ENCODE peak calls at places on chromosomes 2 and 18, in nine cellular contexts. V is small intestine, T is adipocyte, K is cardiac muscle cell, A is heart left ventricle, C is fibroblast of lung, E is tibial nerve, W is NT2/D1, J is IMR-90. Q is an unnamed sample. For H3K4me1, the result is how much of the 10 kb centered on the place peaks cover.

GRCh38 chr2:54122171-54122935 is 6.9 kb downstream of the ACYP2 start:
- DNase-seq in V (no peak), T (peak), K (no peak), A (no peak), C (peak), E (no peak), W (no peak), J (no peak), Q (no peak)

GRCh38 chr2:176709541-176709951 is 440.3 kb downstream of the MTX2 start:
- DNase-seq in V (no peak), T (no peak), K (peak), A (no peak), C (no peak), E (peak), W (no peak), J (no peak), Q (no peak)

GRCh38 chr2:1297376-1298159 is 115.7 kb upstream of the TPO start:
- DNase-seq in V (no peak), T (no peak), K (no peak), A (no peak), C (no peak), E (no peak), W (no peak), J (no peak), Q (no peak)

GRCh38 chr2:193841389-193842150 is 1646.8 kb upstream of the TMEFF2 start:
- DNase-seq in V (no peak), T (peak), K (peak), A (no peak), C (peak), E (no peak), W (no peak), J (no peak), Q (no peak)

GRCh38 chr2:221097568-221097915 is 474.6 kb downstream of the EPHA4 start:
- DNase-seq in V (no peak), T (peak), K (no peak), A (no peak), C (peak), E (no peak), W (no peak), J (peak), Q (peak)

GRCh38 chr2:28610583-28611201 is 114.8 kb downstream of the PLB1 start:
- DNase-seq in V (peak), T (peak), K (peak), A (no peak), C (peak), E (no peak), W (no peak), J (peak), Q (peak)

GRCh38 chr2:208253518-208254117 is 1.3 kb downstream of the IDH1 start:
- DNase-seq in V (no peak), T (peak), K (peak), A (no peak), C (peak), E (no peak), W (no peak), J (no peak), Q (no peak)

GRCh38 chr2:238158018-238158806 is 558 bp upstream of the ERFE start:
- DNase-seq in V (no peak), T (no peak), K (no peak), A (peak), C (no peak), E (no peak), W (no peak), J (no peak), Q (no peak)

GRCh38 chr2:219125225-219125885 is 35.3 kb downstream of the NHEJ1 start:
- DNase-seq in V (peak), T (peak), K (peak), A (no peak), C (peak), E (no peak), W (no peak), J (peak), Q (peak)

GRCh38 chr2:195820373-195820772 is 163.3 kb downstream of the SLC39A10 start:
- DNase-seq in V (no peak), T (peak), K (peak), A (no peak), C (peak), E (no peak), W (no peak), J (peak), Q (peak)

GRCh38 chr2:237486819-237487448 is at the start of gene MLPH:
- DNase-seq in V (peak), T (peak), K (peak), A (no peak), C (peak), E (no peak), W (no peak), J (peak), Q (peak)

GRCh38 chr2:120765031-120765910 is 29.6 kb downstream of the GLI2 start:
- DNase-seq in V (no peak), T (peak), K (peak), A (peak), C (peak), E (no peak), W (no peak), J (peak), Q (no peak)

GRCh38 chr2:16330571-16331351 is 334.9 kb downstream of the CYRIA start:
- DNase-seq in V (no peak), T (no peak), K (no peak), A (peak), C (peak), E (no peak), W (peak), J (no peak), Q (no peak)

GRCh38 chr18:41378628-41379027 is 576.4 kb upstream of the PIK3C3 start:
- DNase-seq in V (no peak), T (peak), K (peak), A (no peak), C (peak), E (no peak), W (no peak), J (peak), Q (peak)

GRCh38 chr2:70073493-70073892 is 13.8 kb upstream of the PCBP1 start:
- DNase-seq in V (no peak), T (no peak), K (no peak), A (no peak), C (no peak), E (no peak), W (no peak), J (no peak), Q (no peak)

GRCh38 chr2:99485411-99485810 is 4.4 kb downstream of the REV1 start:
- DNase-seq in V (no peak), T (peak), K (no peak), A (no peak), C (no peak), E (no peak), W (no peak), J (no peak), Q (no peak)

GRCh38 chr2:124915567-124915966 is 890.5 kb downstream of the CNTNAP5 start:
- DNase-seq in V (no peak), T (no peak), K (no peak), A (no peak), C (no peak), E (no peak), W (no peak), J (no peak), Q (no peak)

GRCh38 chr2:38750011-38750792 is 959 bp downstream of the SRSF7 start:
- DNase-seq in V (peak), T (peak), K (peak), A (peak), C (peak), E (no peak), W (no peak), J (peak), Q (no peak)

GRCh38 chr2:240851078-240851861 is 17.4 kb upstream of the AGXT start:
- DNase-seq in V (peak), T (peak), K (peak), A (peak), C (peak), E (peak), W (peak), J (peak), Q (peak)

GRCh38 chr2:197919487-197919886 is 115.1 kb downstream of the PLCL1 start:
- DNase-seq in V (no peak), T (no peak), K (peak), A (no peak), C (no peak), E (no peak), W (no peak), J (no peak), Q (no peak)

GRCh38 chr18:45588284-45588683 is 27.0 kb upstream of the SLC14A2 start:
- DNase-seq in V (no peak), T (peak), K (peak), A (no peak), C (peak), E (no peak), W (no peak), J (peak), Q (no peak)

GRCh38 chr2:11980809-11981208 is 234.4 kb downstream of the LPIN1 start:
- DNase-seq in V (no peak), T (peak), K (no peak), A (no peak), C (peak), E (no peak), W (no peak), J (no peak), Q (no peak)

GRCh38 chr2:67604360-67604759 is 207.2 kb downstream of the ETAA1 start:
- DNase-seq in V (no peak), T (no peak), K (no peak), A (no peak), C (peak), E (no peak), W (no peak), J (peak), Q (peak)

GRCh38 chr18:31659574-31660149 is 24.7 kb downstream of the B4GALT6 start:
- DNase-seq in V (no peak), T (no peak), K (no peak), A (no peak), C (no peak), E (no peak), W (no peak), J (no peak), Q (no peak)

GRCh38 chr2:102226612-102227351 is 40.0 kb downstream of the IL1RL2 start:
- DNase-seq in V (no peak), T (no peak), K (peak), A (no peak), C (no peak), E (no peak), W (no peak), J (peak), Q (no peak)

GRCh38 chr18:34978953-34979608 is 62.1 kb upstream of the MAPRE2 start:
- DNase-seq in V (peak), T (peak), K (peak), A (no peak), C (peak), E (peak), W (peak), J (peak), Q (peak)

GRCh38 chr2:83944174-83944573 is 514.9 kb downstream of the SUCLG1 start:
- DNase-seq in V (no peak), T (no peak), K (no peak), A (no peak), C (no peak), E (no peak), W (no peak), J (no peak), Q (no peak)
- H3K4me1 ChIP-seq in V (under half), T (under half), K (under half), A (under half), C (under half), E (under half), W (under half), J (under half), Q (under half)

GRCh38 chr18:33611525-33612135 is 33.6 kb downstream of the ASXL3 start:
- DNase-seq in V (no peak), T (no peak), K (no peak), A (no peak), C (no peak), E (no peak), W (no peak), J (no peak), Q (no peak)
- H3K4me1 ChIP-seq in V (under half), T (under half), K (under half), A (under half), C (under half), E (under half), W (under half), J (under half), Q (under half)

GRCh38 chr18:9782073-9782857 is 74.2 kb downstream of the RAB31 start:
- DNase-seq in V (peak), T (peak), K (peak), A (no peak), C (peak), E (no peak), W (no peak), J (peak), Q (peak)
- H3K4me1 ChIP-seq in V (under half), T (under half), K (under half), A (under half), C (under half), E (under half), W (under half), J (under half), Q (under half)

GRCh38 chr2:181788883-181789555 is 102.5 kb upstream of the ITPRID2 start:
- DNase-seq in V (peak), T (no peak), K (no peak), A (no peak), C (peak), E (no peak), W (no peak), J (peak), Q (no peak)
- H3K4me1 ChIP-seq in V (under half), T (under half), K (under half), A (under half), C (under half), E (under half), W (under half), J (under half), Q (half or more)

DNA sequence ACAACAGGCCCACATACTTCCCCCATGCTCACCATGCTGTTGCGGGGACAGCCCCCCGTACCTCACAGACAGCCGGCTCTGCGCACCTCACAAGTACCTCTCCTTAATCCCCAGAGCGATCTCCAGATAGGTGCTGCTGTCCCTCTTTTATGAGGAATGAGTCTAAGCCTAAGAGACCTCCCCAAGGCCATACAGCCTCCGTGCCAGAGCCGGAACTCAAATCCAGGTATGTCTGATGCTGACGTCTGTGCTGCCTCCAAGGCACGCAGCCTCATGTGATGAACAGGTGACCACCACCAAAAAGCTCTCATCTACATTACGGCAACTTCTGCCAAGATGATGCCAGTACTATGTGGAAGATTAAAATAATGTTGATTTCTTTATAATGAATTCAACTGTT is 85.2 kb downstream of the EIPR1 start:
- DNase-seq in V (no peak), T (no peak), K (no peak), A (no peak), C (no peak), E (no peak), W (no peak), J (no peak), Q (no peak)
- H3K4me1 ChIP-seq in V (under half), T (under half), K (under half), A (under half), C (under half), E (under half), W (under half), J (under half), Q (under half)

GRCh38 chr18:56257215-56257614 is 381.2 kb downstream of the TXNL1 start:
- DNase-seq in V (peak), T (peak), K (peak), A (no peak), C (peak), E (no peak), W (no peak), J (peak), Q (peak)
- H3K4me1 ChIP-seq in V (under half), T (under half), K (under half), A (under half), C (under half), E (under half), W (under half), J (under half), Q (under half)

GRCh38 chr2:98454500-98455235 is 10.0 kb downstream of the INPP4A start:
- DNase-seq in V (peak), T (no peak), K (peak), A (no peak), C (peak), E (no peak), W (no peak), J (peak), Q (no peak)
- H3K4me1 ChIP-seq in V (under half), T (under half), K (under half), A (under half), C (under half), E (under half), W (under half), J (under half), Q (under half)

GRCh38 chr2:74503506-74504475 is 3.7 kb downstream of the PCGF1 start:
- DNase-seq in V (no peak), T (peak), K (peak), A (no peak), C (no peak), E (peak), W (no peak), J (no peak), Q (no peak)
- H3K4me1 ChIP-seq in V (under half), T (under half), K (under half), A (under half), C (under half), E (under half), W (under half), J (under half), Q (under half)

GRCh38 chr18:21742323-21742687 is 1.7 kb downstream of the MIB1 start:
- DNase-seq in V (no peak), T (peak), K (no peak), A (no peak), C (peak), E (no peak), W (no peak), J (peak), Q (no peak)
- H3K4me1 ChIP-seq in V (under half), T (under half), K (under half), A (under half), C (under half), E (under half), W (under half), J (under half), Q (under half)